ENCODE peak calls at places on chromosomes 2 and 18, in five cellular contexts. One of them, this sample, is unnamed. For H3K9me3, the result is how much of the 10 kb centered on the place peaks cover.

GRCh38 chr2:238811765-238812164 is 36.1 kb upstream of the TWIST2 start:
- DNase-seq in left ventricle myocardium inferior: no peak
- DNase-seq in PC-9: no peak
- DNase-seq in adipocyte: peak
- DNase-seq in HCT116: no peak
- DNase-seq in this sample: no peak

GRCh38 chr2:121196849-121197155 is 88.2 kb downstream of the TFCP2L1 start:
- DNase-seq in left ventricle myocardium inferior: no peak
- DNase-seq in PC-9: no peak
- DNase-seq in adipocyte: no peak
- DNase-seq in HCT116: no peak
- DNase-seq in this sample: no peak

GRCh38 chr18:13300029-13300428 is 81.5 kb downstream of the LDLRAD4 start:
- DNase-seq in left ventricle myocardium inferior: no peak
- DNase-seq in PC-9: no peak
- DNase-seq in adipocyte: no peak
- DNase-seq in HCT116: no peak
- DNase-seq in this sample: no peak

GRCh38 chr18:29003194-29003593 is 826.3 kb upstream of the CDH2 start:
- DNase-seq in left ventricle myocardium inferior: no peak
- DNase-seq in PC-9: no peak
- DNase-seq in adipocyte: no peak
- DNase-seq in HCT116: no peak
- DNase-seq in this sample: no peak

GRCh38 chr2:131151398-131151797 is 46.3 kb downstream of the PLEKHB2 start:
- DNase-seq in left ventricle myocardium inferior: no peak
- DNase-seq in PC-9: no peak
- DNase-seq in adipocyte: no peak
- DNase-seq in HCT116: no peak
- DNase-seq in this sample: no peak

GRCh38 chr2:236505648-236506047 is 64.0 kb upstream of the ACKR3 start:
- DNase-seq in left ventricle myocardium inferior: no peak
- DNase-seq in PC-9: no peak
- DNase-seq in adipocyte: no peak
- DNase-seq in HCT116: no peak
- DNase-seq in this sample: no peak

GRCh38 chr2:28137221-28137620 is 246.7 kb downstream of the BABAM2 start:
- DNase-seq in left ventricle myocardium inferior: no peak
- DNase-seq in PC-9: peak
- DNase-seq in adipocyte: peak
- DNase-seq in HCT116: no peak
- DNase-seq in this sample: no peak

GRCh38 chr2:34096552-34097171 is 497.6 kb upstream of the FAM98A start:
- DNase-seq in left ventricle myocardium inferior: no peak
- DNase-seq in PC-9: peak
- DNase-seq in adipocyte: peak
- DNase-seq in HCT116: peak
- DNase-seq in this sample: peak

GRCh38 chr18:56196495-56197225 is 441.7 kb downstream of the TXNL1 start:
- DNase-seq in left ventricle myocardium inferior: no peak
- DNase-seq in PC-9: no peak
- DNase-seq in adipocyte: peak
- DNase-seq in HCT116: no peak
- DNase-seq in this sample: no peak

GRCh38 chr2:167715932-167716331 is 531.5 kb downstream of the STK39 start:
- DNase-seq in left ventricle myocardium inferior: no peak
- DNase-seq in PC-9: no peak
- DNase-seq in adipocyte: no peak
- DNase-seq in HCT116: no peak
- DNase-seq in this sample: no peak

GRCh38 chr2:19380532-19380931 is 22.1 kb upstream of the OSR1 start:
- DNase-seq in left ventricle myocardium inferior: no peak
- DNase-seq in PC-9: no peak
- DNase-seq in adipocyte: no peak
- DNase-seq in HCT116: no peak
- DNase-seq in this sample: no peak

GRCh38 chr2:156896294-156896693 is 361.2 kb upstream of the GALNT5 start:
- DNase-seq in left ventricle myocardium inferior: no peak
- DNase-seq in PC-9: no peak
- DNase-seq in adipocyte: no peak
- DNase-seq in HCT116: no peak
- DNase-seq in this sample: no peak

GRCh38 chr2:239706407-239706806 is 305.6 kb upstream of the HDAC4 start:
- DNase-seq in left ventricle myocardium inferior: no peak
- DNase-seq in PC-9: no peak
- DNase-seq in adipocyte: no peak
- DNase-seq in HCT116: no peak
- DNase-seq in this sample: no peak

GRCh38 chr18:58615150-58616132 is 13.4 kb downstream of the ALPK2 start:
- DNase-seq in left ventricle myocardium inferior: no peak
- DNase-seq in PC-9: no peak
- DNase-seq in adipocyte: no peak
- DNase-seq in HCT116: no peak
- DNase-seq in this sample: no peak

GRCh38 chr2:69017080-69017479 is 4.1 kb downstream of the ANTXR1 start:
- DNase-seq in left ventricle myocardium inferior: no peak
- DNase-seq in PC-9: no peak
- DNase-seq in adipocyte: peak
- DNase-seq in HCT116: no peak
- DNase-seq in this sample: no peak

GRCh38 chr2:33696234-33696633 is 97.1 kb upstream of the FAM98A start:
- DNase-seq in left ventricle myocardium inferior: no peak
- DNase-seq in PC-9: no peak
- DNase-seq in adipocyte: no peak
- DNase-seq in HCT116: no peak
- DNase-seq in this sample: no peak

GRCh38 chr2:210169871-210170441 is 1.3 kb downstream of the KANSL1L start:
- DNase-seq in left ventricle myocardium inferior: no peak
- DNase-seq in PC-9: no peak
- DNase-seq in adipocyte: peak
- DNase-seq in HCT116: no peak
- DNase-seq in this sample: no peak

GRCh38 chr18:32771871-32772499 is 838 bp downstream of the KLHL14 start:
- DNase-seq in left ventricle myocardium inferior: no peak
- DNase-seq in PC-9: no peak
- DNase-seq in adipocyte: peak
- DNase-seq in HCT116: no peak
- DNase-seq in this sample: peak

GRCh38 chr2:25797607-25798488 is 80.4 kb downstream of the ASXL2 start:
- DNase-seq in left ventricle myocardium inferior: no peak
- DNase-seq in PC-9: no peak
- DNase-seq in adipocyte: no peak
- DNase-seq in HCT116: no peak
- DNase-seq in this sample: no peak

GRCh38 chr2:30511122-30512083 is 64.4 kb downstream of the LCLAT1 start:
- DNase-seq in left ventricle myocardium inferior: peak
- DNase-seq in PC-9: peak
- DNase-seq in adipocyte: no peak
- DNase-seq in HCT116: peak
- DNase-seq in this sample: peak

GRCh38 chr2:141736466-141736865 is 394.4 kb downstream of the LRP1B start:
- DNase-seq in left ventricle myocardium inferior: no peak
- DNase-seq in PC-9: no peak
- DNase-seq in adipocyte: no peak
- DNase-seq in HCT116: no peak
- DNase-seq in this sample: no peak

GRCh38 chr2:11482473-11483031 is 16.6 kb upstream of the E2F6 start:
- DNase-seq in left ventricle myocardium inferior: peak
- DNase-seq in PC-9: no peak
- DNase-seq in adipocyte: no peak
- DNase-seq in HCT116: no peak
- DNase-seq in this sample: peak

GRCh38 chr18:44880170-44880569 is 199.5 kb downstream of the SETBP1 start:
- DNase-seq in left ventricle myocardium inferior: no peak
- DNase-seq in PC-9: no peak
- DNase-seq in adipocyte: no peak
- DNase-seq in HCT116: no peak
- DNase-seq in this sample: no peak

GRCh38 chr18:907171-907879 is 2.7 kb downstream of the ADCYAP1 start:
- DNase-seq in left ventricle myocardium inferior: no peak
- DNase-seq in PC-9: no peak
- DNase-seq in adipocyte: no peak
- DNase-seq in HCT116: no peak
- DNase-seq in this sample: peak

GRCh38 chr18:79423211-79424007 is 27.7 kb downstream of the NFATC1 start:
- DNase-seq in left ventricle myocardium inferior: no peak
- DNase-seq in PC-9: no peak
- DNase-seq in adipocyte: no peak
- DNase-seq in HCT116: no peak
- DNase-seq in this sample: no peak
- H3K9me3 ChIP-seq in left ventricle myocardium inferior: under half
- H3K9me3 ChIP-seq in PC-9: under half
- H3K9me3 ChIP-seq in adipocyte: under half
- H3K9me3 ChIP-seq in HCT116: under half
- H3K9me3 ChIP-seq in this sample: under half

GRCh38 chr18:61732854-61733253 is 160.0 kb downstream of the RNF152 start:
- DNase-seq in left ventricle myocardium inferior: no peak
- DNase-seq in PC-9: no peak
- DNase-seq in adipocyte: no peak
- DNase-seq in HCT116: no peak
- DNase-seq in this sample: peak

GRCh38 chr18:61735564-61736102 is 157.2 kb downstream of the RNF152 start:
- DNase-seq in left ventricle myocardium inferior: no peak
- DNase-seq in PC-9: no peak
- DNase-seq in adipocyte: no peak
- DNase-seq in HCT116: no peak
- DNase-seq in this sample: no peak

GRCh38 chr18:61738042-61738441 is 154.8 kb downstream of the RNF152 start:
- DNase-seq in left ventricle myocardium inferior: no peak
- DNase-seq in PC-9: no peak
- DNase-seq in adipocyte: peak
- DNase-seq in HCT116: no peak
- DNase-seq in this sample: no peak

GRCh38 chr18:61738488-61738887 is 154.3 kb downstream of the RNF152 start:
- DNase-seq in left ventricle myocardium inferior: no peak
- DNase-seq in PC-9: no peak
- DNase-seq in adipocyte: peak
- DNase-seq in HCT116: no peak
- DNase-seq in this sample: no peak

DNA sequence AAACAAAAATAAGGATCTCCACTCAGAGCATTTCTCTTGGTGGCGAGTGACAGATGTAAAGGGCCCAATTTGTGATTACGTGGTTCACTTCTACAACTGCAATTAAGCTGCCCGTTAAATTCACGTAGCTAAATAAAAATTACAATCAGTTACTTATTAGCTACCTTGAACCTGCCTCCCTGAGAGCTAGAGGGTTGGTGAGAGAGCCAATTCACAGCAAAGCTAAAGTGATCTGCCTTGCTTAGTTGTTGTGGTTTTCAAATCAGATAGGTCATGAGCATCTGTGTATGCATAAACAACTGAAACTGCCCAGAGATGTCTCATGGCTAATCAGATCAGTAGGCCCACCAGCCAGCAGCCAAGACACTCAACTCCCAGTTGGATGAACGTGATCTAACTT is 156.6 kb downstream of the RNF152 start:
- DNase-seq in left ventricle myocardium inferior: no peak
- DNase-seq in PC-9: no peak
- DNase-seq in adipocyte: no peak
- DNase-seq in HCT116: no peak
- DNase-seq in this sample: no peak
- H3K9me3 ChIP-seq in left ventricle myocardium inferior: under half
- H3K9me3 ChIP-seq in PC-9: under half
- H3K9me3 ChIP-seq in adipocyte: under half
- H3K9me3 ChIP-seq in HCT116: under half
- H3K9me3 ChIP-seq in this sample: under half

GRCh38 chr18:70645971-70646370 is 357.1 kb downstream of the SOCS6 start:
- DNase-seq in left ventricle myocardium inferior: no peak
- DNase-seq in PC-9: no peak
- DNase-seq in adipocyte: no peak
- DNase-seq in HCT116: no peak
- DNase-seq in this sample: no peak

GRCh38 chr18:70643812-70644211 is 355.0 kb downstream of the SOCS6 start:
- DNase-seq in left ventricle myocardium inferior: no peak
- DNase-seq in PC-9: no peak
- DNase-seq in adipocyte: no peak
- DNase-seq in HCT116: no peak
- DNase-seq in this sample: no peak

GRCh38 chr18:70640336-70640887 is 351.6 kb downstream of the SOCS6 start:
- DNase-seq in left ventricle myocardium inferior: no peak
- DNase-seq in PC-9: no peak
- DNase-seq in adipocyte: no peak
- DNase-seq in HCT116: no peak
- DNase-seq in this sample: no peak

GRCh38 chr18:70636991-70637390 is 348.1 kb downstream of the SOCS6 start:
- DNase-seq in left ventricle myocardium inferior: no peak
- DNase-seq in PC-9: no peak
- DNase-seq in adipocyte: no peak
- DNase-seq in HCT116: no peak
- DNase-seq in this sample: no peak

GRCh38 chr18:70641156-70641775 is 352.4 kb downstream of the SOCS6 start:
- DNase-seq in left ventricle myocardium inferior: no peak
- DNase-seq in PC-9: no peak
- DNase-seq in adipocyte: no peak
- DNase-seq in HCT116: no peak
- DNase-seq in this sample: no peak
- H3K9me3 ChIP-seq in left ventricle myocardium inferior: under half
- H3K9me3 ChIP-seq in PC-9: under half
- H3K9me3 ChIP-seq in adipocyte: under half
- H3K9me3 ChIP-seq in HCT116: under half
- H3K9me3 ChIP-seq in this sample: under half

DNA sequence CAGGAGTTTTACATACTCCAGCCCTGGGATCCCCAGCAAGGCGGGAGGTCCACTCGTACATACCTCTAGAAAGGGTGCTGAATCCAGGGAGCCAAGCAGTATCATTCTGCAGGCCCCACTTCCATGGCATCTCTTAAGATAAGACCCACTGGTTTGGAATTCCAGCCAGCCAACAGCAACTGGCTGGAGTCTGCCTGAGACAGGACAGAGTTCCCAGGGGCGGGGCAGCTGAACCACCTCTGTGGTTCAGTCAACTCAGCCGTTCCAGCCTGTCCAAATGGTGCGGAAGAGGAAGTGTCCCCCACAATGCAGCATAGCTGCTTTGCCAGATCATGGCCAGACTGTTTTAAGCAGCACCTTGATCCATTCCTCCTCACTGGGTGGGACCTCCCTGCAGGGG is 33.2 kb downstream of the ZNF892 start:
- DNase-seq in left ventricle myocardium inferior: no peak
- DNase-seq in PC-9: peak
- DNase-seq in adipocyte: no peak
- DNase-seq in HCT116: no peak
- DNase-seq in this sample: no peak
- H3K9me3 ChIP-seq in left ventricle myocardium inferior: half or more
- H3K9me3 ChIP-seq in PC-9: under half
- H3K9me3 ChIP-seq in adipocyte: under half
- H3K9me3 ChIP-seq in HCT116: under half
- H3K9me3 ChIP-seq in this sample: under half

DNA sequence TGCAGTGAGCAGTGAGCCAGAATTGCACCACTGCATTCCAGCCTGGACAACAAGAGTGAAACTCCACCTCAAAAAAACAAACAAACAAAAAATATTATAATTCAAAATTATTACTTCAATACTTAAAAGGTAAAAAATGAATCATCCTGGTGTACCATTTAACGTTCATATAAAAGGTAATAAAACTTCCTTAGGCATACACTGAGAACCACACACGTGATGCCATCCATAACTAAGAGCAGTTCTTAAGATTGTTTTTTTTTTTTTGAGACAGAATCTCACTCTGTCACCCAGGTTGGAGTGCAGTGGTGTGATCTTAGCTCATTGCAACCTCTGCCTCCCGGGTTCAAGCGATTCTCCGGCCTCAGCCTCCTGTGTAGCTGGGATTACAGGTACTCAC is 29.4 kb downstream of the YWHAQ start:
- DNase-seq in left ventricle myocardium inferior: no peak
- DNase-seq in PC-9: no peak
- DNase-seq in adipocyte: no peak
- DNase-seq in HCT116: no peak
- DNase-seq in this sample: no peak
- H3K9me3 ChIP-seq in left ventricle myocardium inferior: under half
- H3K9me3 ChIP-seq in PC-9: under half
- H3K9me3 ChIP-seq in adipocyte: under half
- H3K9me3 ChIP-seq in HCT116: under half
- H3K9me3 ChIP-seq in this sample: under half